ENCODE peak calls at places on chromosomes 12 and 14, in five cellular contexts. T is choroid plexus epithelial cell; C is brain microvascular endothelial cell; B is CD8-positive, alpha-beta T cell; R is heart right ventricle. I is an unnamed sample.

GRCh38 chr14:32514236-32514635 is 185.1 kb downstream of the AKAP6 start:
- DNase-seq in T (peak), C (no peak), B (no peak), R (no peak), I (peak)

GRCh38 chr12:131755305-131756113 is 44.6 kb downstream of the SFSWAP start:
- DNase-seq in T (peak), C (peak), B (peak), R (no peak), I (no peak)

GRCh38 chr12:67019070-67019469 is 250.1 kb upstream of the CAND1 start:
- DNase-seq in T (peak), C (no peak), B (no peak), R (no peak), I (peak)

GRCh38 chr12:77999074-77999715 is 168.5 kb downstream of the NAV3 start:
- DNase-seq in T (no peak), C (no peak), B (no peak), R (no peak), I (no peak)

GRCh38 chr14:51211149-51211548 is 28.9 kb upstream of the TMX1 start:
- DNase-seq in T (peak), C (peak), B (no peak), R (no peak), I (peak)

GRCh38 chr14:80940146-80940545 is 1.4 kb downstream of the CEP128 start:
- DNase-seq in T (no peak), C (no peak), B (no peak), R (no peak), I (no peak)

GRCh38 chr12:19922687-19923086 is 445.6 kb upstream of the PDE3A start:
- DNase-seq in T (no peak), C (no peak), B (no peak), R (no peak), I (no peak)

GRCh38 chr14:66119805-66120204 is 366.4 kb upstream of the CCDC196 start:
- DNase-seq in T (no peak), C (no peak), B (no peak), R (no peak), I (no peak)

GRCh38 chr12:101299931-101300330 is 20.0 kb downstream of the UTP20 start:
- DNase-seq in T (peak), C (no peak), B (no peak), R (no peak), I (no peak)

GRCh38 chr12:131829351-131829794 is 1.2 kb downstream of the MMP17 start:
- DNase-seq in T (peak), C (no peak), B (no peak), R (no peak), I (no peak)

GRCh38 chr14:75711796-75712211 is 50.8 kb downstream of the TTLL5 start:
- DNase-seq in T (peak), C (peak), B (no peak), R (peak), I (peak)

GRCh38 chr14:93952829-93953228 is 23.5 kb downstream of the ASB2 start:
- DNase-seq in T (no peak), C (no peak), B (no peak), R (no peak), I (no peak)

GRCh38 chr14:29310757-29311156 is 544.2 kb downstream of the FOXG1 start:
- DNase-seq in T (peak), C (peak), B (no peak), R (no peak), I (peak)

GRCh38 chr12:123989168-123989567 is 16.2 kb downstream of the ZNF664 start:
- DNase-seq in T (no peak), C (no peak), B (no peak), R (no peak), I (no peak)

GRCh38 chr12:65533177-65533883 is 254.8 kb downstream of the MSRB3 start:
- DNase-seq in T (peak), C (no peak), B (no peak), R (no peak), I (peak)

GRCh38 chr12:85955127-85955526 is 81.0 kb downstream of the NTS start:
- DNase-seq in T (peak), C (no peak), B (no peak), R (no peak), I (peak)

GRCh38 chr12:53623986-53624385 is 2.2 kb downstream of the ATF7 start:
- DNase-seq in T (peak), C (peak), B (no peak), R (no peak), I (peak)

GRCh38 chr12:4855121-4855924 is 54.4 kb upstream of the KCNA1 start:
- DNase-seq in T (peak), C (peak), B (peak), R (no peak), I (peak)

GRCh38 chr12:93591137-93591868 is 18.8 kb downstream of the SOCS2 start:
- DNase-seq in T (peak), C (peak), B (peak), R (peak), I (peak)

GRCh38 chr14:91892918-91893527 is 25.7 kb upstream of the TC2N start:
- DNase-seq in T (peak), C (no peak), B (peak), R (no peak), I (no peak)

GRCh38 chr12:41943671-41944070 is 201.0 kb downstream of the GXYLT1 start:
- DNase-seq in T (no peak), C (no peak), B (no peak), R (no peak), I (no peak)

GRCh38 chr14:79639638-79640037 is 571.7 kb downstream of the DIO2 start:
- DNase-seq in T (no peak), C (no peak), B (no peak), R (no peak), I (no peak)
- H3K4me3 ChIP-seq in T (no peak), C (no peak), B (no peak), R (no peak), I (no peak)

DNA sequence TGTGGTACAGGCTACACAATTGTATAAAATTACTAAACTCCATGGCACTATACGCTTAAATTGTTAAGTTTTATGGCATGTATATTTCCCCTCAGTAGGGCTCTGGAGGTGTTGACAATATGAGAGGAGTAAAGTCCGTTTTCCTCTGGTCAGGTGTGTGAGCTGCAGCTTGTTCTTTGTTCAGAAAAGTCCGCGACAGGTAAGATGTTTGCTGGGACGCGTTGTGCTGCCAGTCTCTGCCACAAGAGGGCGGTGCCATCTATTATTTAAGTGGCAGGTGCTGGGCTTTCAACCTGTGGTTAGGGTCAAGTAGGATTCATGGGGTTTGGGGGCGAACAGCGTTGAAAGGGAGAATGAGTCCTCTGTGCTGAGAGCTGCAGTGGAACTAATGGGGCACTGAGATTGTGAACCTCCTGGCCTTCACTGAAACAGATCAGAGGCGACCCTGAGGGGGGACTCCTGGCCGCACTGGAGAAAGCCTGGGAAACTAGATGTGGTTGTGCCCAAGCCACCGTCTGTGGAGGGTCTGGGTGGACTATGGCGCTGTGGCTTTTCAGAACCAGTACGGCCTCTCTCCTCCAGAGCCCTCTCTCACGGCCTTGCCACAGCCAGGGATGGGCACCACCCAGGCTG is 179.0 kb downstream of the SLC15A4 start:
- DNase-seq in T (peak), C (no peak), B (peak), R (no peak), I (no peak)
- TF ChIP-seq CTCF in T (peak), C (peak), B (peak), R (peak), I (peak)

DNA sequence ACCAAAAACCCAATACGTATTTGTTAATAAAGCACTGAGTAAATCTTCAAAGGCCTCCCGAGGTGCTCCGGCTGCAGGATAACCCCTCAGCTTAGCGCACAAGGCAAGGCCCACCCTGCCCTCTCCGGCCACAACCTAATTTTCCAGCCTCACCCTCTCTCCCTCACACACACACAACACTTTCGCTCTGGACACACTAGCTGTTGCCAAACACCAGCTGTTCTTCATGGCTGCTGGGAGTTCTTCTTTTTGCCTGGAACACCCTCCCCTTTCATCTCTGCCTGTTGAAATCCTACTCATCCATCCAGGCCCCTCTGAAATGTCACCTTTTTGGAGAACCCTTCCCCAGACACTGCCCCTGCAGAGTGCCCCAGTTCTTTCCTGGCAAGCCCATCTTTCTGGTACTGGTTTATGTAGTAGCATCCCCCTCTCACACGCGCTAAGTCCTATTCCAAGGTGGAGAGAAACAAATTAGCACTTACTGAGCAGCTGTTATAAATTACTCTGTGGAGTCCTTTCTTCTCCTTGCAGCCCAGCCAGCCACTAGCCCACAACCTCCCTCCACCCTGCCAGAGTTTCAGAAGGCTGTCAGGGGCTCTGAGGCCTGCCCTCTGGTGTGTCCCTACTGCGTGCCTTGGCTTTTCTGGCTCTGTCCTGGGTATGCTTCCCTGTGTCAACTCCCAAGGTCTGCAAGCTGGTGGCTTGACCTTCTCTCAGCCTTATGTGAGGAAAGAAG is 808 bp upstream of the CRACR2A start:
- DNase-seq in T (peak), C (no peak), B (no peak), R (no peak), I (no peak)
- H3K4me3 ChIP-seq in T (peak), C (no peak), B (peak), R (no peak), I (no peak)

DNA sequence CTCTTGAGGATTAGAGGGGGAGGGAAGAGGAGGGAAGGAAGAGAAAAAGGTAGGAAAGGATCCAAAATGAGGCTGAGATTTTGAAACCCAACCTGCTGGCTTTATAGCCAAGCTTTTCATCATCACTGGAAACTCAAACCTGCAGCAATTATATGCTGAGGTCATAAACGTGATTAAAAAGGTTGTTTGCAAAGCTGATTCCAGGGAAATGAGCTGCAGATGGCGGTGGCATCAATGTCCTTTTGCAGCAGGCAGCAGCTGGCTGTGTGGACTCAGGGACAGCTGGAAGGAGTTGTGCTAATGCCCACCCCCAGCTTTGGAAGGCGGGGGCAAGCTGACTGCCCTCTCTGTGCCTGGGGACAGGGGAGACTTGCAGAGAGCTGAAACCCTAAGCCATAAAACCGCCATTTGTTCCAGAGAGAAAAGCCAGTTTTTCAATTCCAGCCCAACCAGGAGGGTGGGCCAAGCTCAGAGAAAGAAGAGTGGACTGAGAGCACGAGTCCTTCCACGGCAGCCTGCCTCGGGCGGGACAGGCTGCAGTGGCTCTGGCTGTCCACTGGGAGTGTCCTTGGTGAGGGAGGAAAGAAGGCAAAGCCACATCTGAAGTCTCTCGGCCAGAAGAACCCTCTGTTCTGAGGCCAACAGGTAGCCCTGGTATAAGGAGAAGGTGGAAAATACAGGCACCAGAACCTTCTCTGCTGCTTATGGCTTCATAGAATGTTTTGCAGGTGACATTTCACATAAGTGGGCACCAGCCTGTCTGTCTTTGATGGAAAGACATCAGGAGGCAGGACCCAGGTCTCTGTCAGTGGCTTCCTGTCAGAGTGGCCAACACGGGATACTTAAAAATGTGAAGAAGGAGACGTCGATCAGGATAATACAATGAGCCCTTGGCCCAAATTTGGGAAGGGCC is 90.7 kb downstream of the SINHCAF start:
- DNase-seq in T (peak), C (no peak), B (no peak), R (peak), I (peak)
- TF ChIP-seq CTCF in T (peak), C (peak), B (no peak), R (peak), I (peak)

GRCh38 chr12:120229583-120230325 is 28.8 kb upstream of the RPLP0 start:
- DNase-seq in T (peak), C (no peak), B (peak), R (no peak), I (no peak)
- H3K4me3 ChIP-seq in T (no peak), C (no peak), B (no peak), R (no peak), I (no peak)

GRCh38 chr12:32895688-32896437 is 714 bp downstream of the PKP2 start:
- DNase-seq in T (no peak), C (no peak), B (no peak), R (peak), I (no peak)
- TF ChIP-seq CTCF in T (peak), C (peak), B (no peak), R (peak), I (peak)

GRCh38 chr14:38987781-38988180 is 115.3 kb downstream of the SEC23A start:
- DNase-seq in T (no peak), C (no peak), B (no peak), R (no peak), I (no peak)

GRCh38 chr14:38994721-38995120 is 108.3 kb downstream of the SEC23A start:
- DNase-seq in T (no peak), C (no peak), B (no peak), R (no peak), I (no peak)

GRCh38 chr14:38992067-38992835 is 110.8 kb downstream of the SEC23A start:
- DNase-seq in T (no peak), C (no peak), B (no peak), R (no peak), I (no peak)

GRCh38 chr14:38989917-38990546 is 113.0 kb downstream of the SEC23A start:
- DNase-seq in T (no peak), C (no peak), B (no peak), R (no peak), I (no peak)
- H3K4me3 ChIP-seq in T (no peak), C (no peak), B (no peak), R (no peak), I (no peak)

GRCh38 chr14:99529899-99530298 is 48.7 kb downstream of the CCNK start:
- DNase-seq in T (no peak), C (no peak), B (no peak), R (no peak), I (peak)
- TF ChIP-seq CTCF in T (no peak), C (no peak), B (no peak), R (peak), I (no peak)

DNA sequence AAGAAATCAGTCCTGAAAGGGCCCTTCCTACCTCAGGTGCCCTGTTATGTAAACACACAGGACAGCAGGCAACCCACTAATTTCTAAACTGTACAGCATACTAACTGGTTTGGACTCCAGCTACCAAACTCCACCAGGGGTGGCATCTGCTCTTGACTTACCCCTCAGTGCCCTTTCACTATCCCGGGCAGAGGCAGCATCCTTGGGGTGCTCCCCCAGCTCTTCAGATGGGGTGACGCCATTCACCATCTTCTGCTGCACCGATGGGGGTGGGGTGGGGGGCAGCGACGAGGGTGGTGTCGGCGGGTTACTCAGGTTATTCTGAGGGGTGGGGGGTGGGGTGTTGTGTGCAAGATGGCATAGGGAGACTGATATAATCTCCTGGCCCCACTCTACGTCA is 11.5 kb upstream of the PRKAG1 start:
- DNase-seq in T (no peak), C (no peak), B (no peak), R (no peak), I (no peak)
- H3K4me3 ChIP-seq in T (no peak), C (no peak), B (no peak), R (no peak), I (no peak)

DNA sequence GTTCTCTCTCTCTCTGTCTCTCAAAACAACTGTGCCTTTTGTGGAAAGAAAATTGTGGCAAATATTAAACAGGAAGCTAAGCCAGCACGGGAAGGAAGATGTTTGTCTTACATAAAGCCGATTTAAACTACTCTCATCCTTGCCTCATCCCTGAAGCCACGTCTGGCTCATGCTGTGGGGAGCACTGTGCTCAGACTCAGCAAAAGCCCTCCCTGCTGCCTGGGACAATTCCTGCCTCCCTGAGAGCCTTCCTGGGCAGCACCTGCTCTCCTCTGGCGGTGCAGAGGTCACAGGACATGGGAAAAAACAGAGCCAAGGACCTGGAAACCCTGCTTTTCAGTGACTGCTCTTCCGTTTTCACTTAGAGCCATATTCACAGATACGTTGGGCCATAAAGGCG is 237.1 kb downstream of the SLC15A4 start:
- DNase-seq in T (no peak), C (no peak), B (no peak), R (no peak), I (no peak)
- TF ChIP-seq CTCF in T (no peak), C (no peak), B (no peak), R (no peak), I (no peak)

I was measured in astrocyte of the spinal cord.